ENCODE peak calls at places on chromosomes 4 and X, in nine cellular contexts. O, Z, A, Y, T, F, G, B and C are unnamed samples.

GRCh38 chrX:100720301-100720700 is 11.6 kb downstream of the SYTL4 start:
- DNase-seq in O (no peak), Z (no peak), A (no peak), Y (no peak), T (no peak), F (no peak), G (no peak), B (no peak), C (no peak)

GRCh38 chr4:1490011-1490905 is 84.0 kb upstream of the NKX1-1 start:
- DNase-seq in O (no peak), Z (no peak), A (no peak), Y (no peak), T (no peak), F (no peak), G (no peak), B (no peak), C (no peak)

GRCh38 chrX:140918398-140919043 is 83.9 kb upstream of the SPANXB1 start:
- DNase-seq in O (peak), Z (peak), A (no peak), Y (peak), T (peak), F (no peak), G (peak), B (peak), C (peak)

GRCh38 chr4:155946486-155946885 is 7.2 kb downstream of the CTSO start:
- DNase-seq in O (no peak), Z (no peak), A (no peak), Y (no peak), T (no peak), F (no peak), G (no peak), B (no peak), C (no peak)

GRCh38 chr4:121370729-121371325 is 10.0 kb downstream of the QRFPR start:
- DNase-seq in O (peak), Z (peak), A (no peak), Y (peak), T (peak), F (no peak), G (no peak), B (no peak), C (peak)

GRCh38 chr4:108213308-108213707 is 44.6 kb upstream of the LEF1 start:
- DNase-seq in O (no peak), Z (peak), A (no peak), Y (no peak), T (no peak), F (no peak), G (no peak), B (no peak), C (no peak)

GRCh38 chrX:78595901-78596502 is 63.1 kb downstream of the RTL3 start:
- DNase-seq in O (peak), Z (peak), A (no peak), Y (no peak), T (no peak), F (no peak), G (no peak), B (no peak), C (no peak)

GRCh38 chrX:110346681-110347080 is 12.0 kb upstream of the RTL9 start:
- DNase-seq in O (no peak), Z (peak), A (no peak), Y (no peak), T (no peak), F (no peak), G (no peak), B (no peak), C (no peak)

GRCh38 chr4:152590179-152591031 is 54.5 kb upstream of the FBXW7 start:
- DNase-seq in O (peak), Z (no peak), A (no peak), Y (peak), T (no peak), F (no peak), G (no peak), B (no peak), C (no peak)

GRCh38 chr4:147056951-147057630 is 111.4 kb upstream of the TTC29 start:
- DNase-seq in O (peak), Z (no peak), A (no peak), Y (no peak), T (no peak), F (no peak), G (no peak), B (no peak), C (no peak)

GRCh38 chrX:136768469-136769084 is 12.2 kb downstream of the ARHGEF6 start:
- DNase-seq in O (peak), Z (no peak), A (no peak), Y (peak), T (no peak), F (no peak), G (no peak), B (peak), C (no peak)

GRCh38 chr4:156971623-156972369 is at the start of gene PDGFC:
- DNase-seq in O (peak), Z (peak), A (no peak), Y (no peak), T (peak), F (no peak), G (peak), B (peak), C (peak)

GRCh38 chr4:125198916-125199315 is 115.8 kb upstream of the FAT4 start:
- DNase-seq in O (peak), Z (no peak), A (no peak), Y (no peak), T (no peak), F (no peak), G (no peak), B (no peak), C (no peak)

GRCh38 chrX:121641560-121641959 is 594.1 kb downstream of the GLUD2 start:
- DNase-seq in O (peak), Z (no peak), A (no peak), Y (peak), T (no peak), F (no peak), G (no peak), B (no peak), C (no peak)

GRCh38 chr4:111433436-111433835 is 711.8 kb upstream of the FAM241A start:
- DNase-seq in O (no peak), Z (no peak), A (no peak), Y (no peak), T (no peak), F (no peak), G (no peak), B (no peak), C (no peak)

GRCh38 chr4:9716093-9716492 is 65.3 kb upstream of the DRD5 start:
- DNase-seq in O (no peak), Z (no peak), A (no peak), Y (no peak), T (no peak), F (no peak), G (no peak), B (no peak), C (no peak)